ENCODE peak calls at places on chromosomes 3 and 15, in seven cellular contexts. One of them, this sample, is unnamed.

GRCh38 chr15:31365655-31366127 is 39.1 kb downstream of the KLF13 start:
- DNase-seq in ovary: peak
- DNase-seq in thoracic aorta: peak
- DNase-seq in heart left ventricle: peak
- DNase-seq in hepatocyte: peak
- DNase-seq in adrenal gland: peak
- DNase-seq in dorsolateral prefrontal cortex: peak
- DNase-seq in this sample: peak

GRCh38 chr3:9715764-9716437 is 12.3 kb downstream of the CPNE9 start:
- DNase-seq in ovary: peak
- DNase-seq in thoracic aorta: peak
- DNase-seq in heart left ventricle: peak
- DNase-seq in hepatocyte: peak
- DNase-seq in adrenal gland: peak
- DNase-seq in dorsolateral prefrontal cortex: peak
- DNase-seq in this sample: peak

GRCh38 chr3:189300345-189300744 is 128.6 kb downstream of the TPRG1 start:
- DNase-seq in ovary: no peak
- DNase-seq in thoracic aorta: no peak
- DNase-seq in heart left ventricle: no peak
- DNase-seq in hepatocyte: no peak
- DNase-seq in adrenal gland: no peak
- DNase-seq in dorsolateral prefrontal cortex: no peak
- DNase-seq in this sample: no peak

GRCh38 chr15:83362706-83363105 is 78.2 kb upstream of the BNC1 start:
- DNase-seq in ovary: no peak
- DNase-seq in thoracic aorta: no peak
- DNase-seq in heart left ventricle: no peak
- DNase-seq in hepatocyte: no peak
- DNase-seq in adrenal gland: no peak
- DNase-seq in dorsolateral prefrontal cortex: no peak
- DNase-seq in this sample: no peak

GRCh38 chr3:127250032-127250431 is 37.8 kb downstream of the PRR20G start:
- DNase-seq in ovary: no peak
- DNase-seq in thoracic aorta: no peak
- DNase-seq in heart left ventricle: no peak
- DNase-seq in hepatocyte: no peak
- DNase-seq in adrenal gland: no peak
- DNase-seq in dorsolateral prefrontal cortex: no peak
- DNase-seq in this sample: no peak

GRCh38 chr3:138862924-138863775 is 28.4 kb upstream of the PIK3CB start:
- DNase-seq in ovary: peak
- DNase-seq in thoracic aorta: no peak
- DNase-seq in heart left ventricle: no peak
- DNase-seq in hepatocyte: peak
- DNase-seq in adrenal gland: peak
- DNase-seq in dorsolateral prefrontal cortex: peak
- DNase-seq in this sample: no peak

GRCh38 chr3:154421067-154421466 is 8.9 kb downstream of the GPR149 start:
- DNase-seq in ovary: no peak
- DNase-seq in thoracic aorta: no peak
- DNase-seq in heart left ventricle: no peak
- DNase-seq in hepatocyte: peak
- DNase-seq in adrenal gland: no peak
- DNase-seq in dorsolateral prefrontal cortex: no peak
- DNase-seq in this sample: no peak

GRCh38 chr3:194304186-194304917 is 46.8 kb downstream of the CPN2 start:
- DNase-seq in ovary: no peak
- DNase-seq in thoracic aorta: no peak
- DNase-seq in heart left ventricle: no peak
- DNase-seq in hepatocyte: no peak
- DNase-seq in adrenal gland: peak
- DNase-seq in dorsolateral prefrontal cortex: no peak
- DNase-seq in this sample: no peak

GRCh38 chr3:11204697-11205397 is 50.6 kb downstream of the HRH1 start:
- DNase-seq in ovary: no peak
- DNase-seq in thoracic aorta: no peak
- DNase-seq in heart left ventricle: no peak
- DNase-seq in hepatocyte: no peak
- DNase-seq in adrenal gland: no peak
- DNase-seq in dorsolateral prefrontal cortex: peak
- DNase-seq in this sample: no peak

GRCh38 chr3:179321585-179322322 is 1.1 kb upstream of the ZNF639 start:
- DNase-seq in ovary: peak
- DNase-seq in thoracic aorta: no peak
- DNase-seq in heart left ventricle: no peak
- DNase-seq in hepatocyte: peak
- DNase-seq in adrenal gland: peak
- DNase-seq in dorsolateral prefrontal cortex: no peak
- DNase-seq in this sample: peak

GRCh38 chr15:71282086-71282485 is 166.8 kb downstream of the THSD4 start:
- DNase-seq in ovary: no peak
- DNase-seq in thoracic aorta: no peak
- DNase-seq in heart left ventricle: no peak
- DNase-seq in hepatocyte: no peak
- DNase-seq in adrenal gland: no peak
- DNase-seq in dorsolateral prefrontal cortex: no peak
- DNase-seq in this sample: no peak

GRCh38 chr15:57144448-57144847 is 226.0 kb downstream of the TCF12 start:
- DNase-seq in ovary: no peak
- DNase-seq in thoracic aorta: no peak
- DNase-seq in heart left ventricle: no peak
- DNase-seq in hepatocyte: no peak
- DNase-seq in adrenal gland: no peak
- DNase-seq in dorsolateral prefrontal cortex: no peak
- DNase-seq in this sample: no peak
- H3K27ac ChIP-seq in ovary: no peak
- H3K27ac ChIP-seq in thoracic aorta: no peak
- H3K27ac ChIP-seq in heart left ventricle: no peak
- H3K27ac ChIP-seq in hepatocyte: no peak
- H3K27ac ChIP-seq in adrenal gland: no peak
- H3K27ac ChIP-seq in dorsolateral prefrontal cortex: peak
- H3K27ac ChIP-seq in this sample: no peak

GRCh38 chr3:82329300-82329699 is 567.9 kb upstream of the GBE1 start:
- DNase-seq in ovary: no peak
- DNase-seq in thoracic aorta: no peak
- DNase-seq in heart left ventricle: no peak
- DNase-seq in hepatocyte: no peak
- DNase-seq in adrenal gland: no peak
- DNase-seq in dorsolateral prefrontal cortex: no peak
- DNase-seq in this sample: no peak
- TF ChIP-seq CTCF in ovary: no peak
- TF ChIP-seq CTCF in thoracic aorta: no peak
- TF ChIP-seq CTCF in heart left ventricle: peak
- TF ChIP-seq CTCF in hepatocyte: peak
- TF ChIP-seq CTCF in adrenal gland: peak
- TF ChIP-seq CTCF in dorsolateral prefrontal cortex: peak
- TF ChIP-seq CTCF in this sample: peak

GRCh38 chr3:124992041-124992440 is 57.5 kb upstream of the MUC13 start:
- DNase-seq in ovary: no peak
- DNase-seq in thoracic aorta: no peak
- DNase-seq in heart left ventricle: no peak
- DNase-seq in hepatocyte: peak
- DNase-seq in adrenal gland: no peak
- DNase-seq in dorsolateral prefrontal cortex: no peak
- DNase-seq in this sample: no peak

GRCh38 chr3:124997303-124998246 is 58.2 kb downstream of the HEG1 start:
- DNase-seq in ovary: no peak
- DNase-seq in thoracic aorta: no peak
- DNase-seq in heart left ventricle: no peak
- DNase-seq in hepatocyte: no peak
- DNase-seq in adrenal gland: no peak
- DNase-seq in dorsolateral prefrontal cortex: no peak
- DNase-seq in this sample: no peak

GRCh38 chr3:124998247-124998630 is 57.6 kb downstream of the HEG1 start:
- DNase-seq in ovary: no peak
- DNase-seq in thoracic aorta: no peak
- DNase-seq in heart left ventricle: no peak
- DNase-seq in hepatocyte: no peak
- DNase-seq in adrenal gland: no peak
- DNase-seq in dorsolateral prefrontal cortex: no peak
- DNase-seq in this sample: no peak

GRCh38 chr3:124993462-124993861 is 58.9 kb upstream of the MUC13 start:
- DNase-seq in ovary: peak
- DNase-seq in thoracic aorta: peak
- DNase-seq in heart left ventricle: peak
- DNase-seq in hepatocyte: no peak
- DNase-seq in adrenal gland: peak
- DNase-seq in dorsolateral prefrontal cortex: no peak
- DNase-seq in this sample: peak

DNA sequence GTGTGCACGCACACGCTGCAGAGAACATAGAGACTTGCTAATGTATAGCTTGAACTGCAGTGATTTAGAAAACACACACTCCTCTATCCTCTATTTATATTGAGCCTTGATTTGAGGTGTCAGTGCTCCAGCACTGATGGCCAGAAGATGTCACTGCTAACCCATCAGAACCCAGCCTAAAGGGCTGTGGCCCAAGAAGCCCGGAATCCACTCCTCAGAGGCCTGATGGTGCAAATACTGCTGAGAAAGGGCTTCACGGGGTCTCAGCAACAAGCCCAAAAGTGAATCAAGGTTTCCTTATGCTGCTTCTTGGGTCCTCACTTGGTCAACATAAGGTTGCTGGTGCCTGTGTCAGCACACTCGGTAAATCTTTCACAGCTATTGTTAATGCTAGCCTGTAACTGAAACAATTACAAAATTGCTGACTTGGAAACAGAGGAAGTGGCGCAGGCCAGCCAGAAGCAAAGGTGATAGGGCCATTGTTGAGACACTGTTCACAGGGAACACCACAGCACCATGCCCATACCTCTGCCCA is 60.3 kb downstream of the HEG1 start:
- DNase-seq in ovary: peak
- DNase-seq in thoracic aorta: no peak
- DNase-seq in heart left ventricle: peak
- DNase-seq in hepatocyte: peak
- DNase-seq in adrenal gland: peak
- DNase-seq in dorsolateral prefrontal cortex: peak
- DNase-seq in this sample: peak
- H3K27ac ChIP-seq in ovary: no peak
- H3K27ac ChIP-seq in thoracic aorta: no peak
- H3K27ac ChIP-seq in heart left ventricle: peak
- H3K27ac ChIP-seq in hepatocyte: peak
- H3K27ac ChIP-seq in adrenal gland: peak
- H3K27ac ChIP-seq in dorsolateral prefrontal cortex: peak
- H3K27ac ChIP-seq in this sample: peak

GRCh38 chr15:67105065-67105951 is 39.9 kb downstream of the SMAD3 start:
- DNase-seq in ovary: peak
- DNase-seq in thoracic aorta: peak
- DNase-seq in heart left ventricle: no peak
- DNase-seq in hepatocyte: peak
- DNase-seq in adrenal gland: peak
- DNase-seq in dorsolateral prefrontal cortex: no peak
- DNase-seq in this sample: no peak
- TF ChIP-seq CTCF in ovary: no peak
- TF ChIP-seq CTCF in thoracic aorta: peak
- TF ChIP-seq CTCF in heart left ventricle: no peak
- TF ChIP-seq CTCF in hepatocyte: no peak
- TF ChIP-seq CTCF in adrenal gland: peak
- TF ChIP-seq CTCF in dorsolateral prefrontal cortex: no peak
- TF ChIP-seq CTCF in this sample: no peak

DNA sequence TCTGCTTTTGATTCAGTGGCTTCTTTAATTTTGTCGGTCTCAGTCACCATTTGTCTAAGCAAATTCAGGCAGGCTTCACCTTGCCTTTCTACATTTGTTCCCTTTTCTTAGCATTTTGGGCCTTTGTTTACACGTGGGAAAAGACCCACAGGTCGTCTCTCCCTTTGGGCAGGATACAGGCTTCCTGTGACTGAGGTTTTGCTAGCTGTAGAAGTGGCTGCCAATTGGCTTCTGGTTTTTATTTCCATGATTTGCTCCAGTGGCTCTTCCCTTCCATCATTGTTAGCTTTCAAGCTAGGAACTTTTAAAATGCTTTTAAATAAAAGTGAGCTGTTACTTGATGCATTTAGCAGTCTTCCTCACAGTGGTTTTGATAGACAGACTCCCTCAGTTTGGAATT is 37.3 kb downstream of the MLH1 start:
- DNase-seq in ovary: no peak
- DNase-seq in thoracic aorta: no peak
- DNase-seq in heart left ventricle: peak
- DNase-seq in hepatocyte: no peak
- DNase-seq in adrenal gland: no peak
- DNase-seq in dorsolateral prefrontal cortex: no peak
- DNase-seq in this sample: no peak
- H3K27ac ChIP-seq in ovary: no peak
- H3K27ac ChIP-seq in thoracic aorta: peak
- H3K27ac ChIP-seq in heart left ventricle: peak
- H3K27ac ChIP-seq in hepatocyte: no peak
- H3K27ac ChIP-seq in adrenal gland: no peak
- H3K27ac ChIP-seq in dorsolateral prefrontal cortex: no peak
- H3K27ac ChIP-seq in this sample: peak

GRCh38 chr3:102089182-102089581 is 239.9 kb downstream of the NFKBIZ start:
- DNase-seq in ovary: no peak
- DNase-seq in thoracic aorta: no peak
- DNase-seq in heart left ventricle: no peak
- DNase-seq in hepatocyte: no peak
- DNase-seq in adrenal gland: no peak
- DNase-seq in dorsolateral prefrontal cortex: no peak
- DNase-seq in this sample: no peak
- TF ChIP-seq CTCF in ovary: no peak
- TF ChIP-seq CTCF in thoracic aorta: no peak
- TF ChIP-seq CTCF in heart left ventricle: no peak
- TF ChIP-seq CTCF in hepatocyte: no peak
- TF ChIP-seq CTCF in adrenal gland: no peak
- TF ChIP-seq CTCF in dorsolateral prefrontal cortex: no peak
- TF ChIP-seq CTCF in this sample: no peak

GRCh38 chr3:128490650-128491070 is 2.3 kb downstream of the GATA2 start:
- DNase-seq in ovary: no peak
- DNase-seq in thoracic aorta: no peak
- DNase-seq in heart left ventricle: no peak
- DNase-seq in hepatocyte: no peak
- DNase-seq in adrenal gland: no peak
- DNase-seq in dorsolateral prefrontal cortex: peak
- DNase-seq in this sample: no peak
- H3K27ac ChIP-seq in ovary: no peak
- H3K27ac ChIP-seq in thoracic aorta: no peak
- H3K27ac ChIP-seq in heart left ventricle: peak
- H3K27ac ChIP-seq in hepatocyte: no peak
- H3K27ac ChIP-seq in adrenal gland: no peak
- H3K27ac ChIP-seq in dorsolateral prefrontal cortex: no peak
- H3K27ac ChIP-seq in this sample: peak

DNA sequence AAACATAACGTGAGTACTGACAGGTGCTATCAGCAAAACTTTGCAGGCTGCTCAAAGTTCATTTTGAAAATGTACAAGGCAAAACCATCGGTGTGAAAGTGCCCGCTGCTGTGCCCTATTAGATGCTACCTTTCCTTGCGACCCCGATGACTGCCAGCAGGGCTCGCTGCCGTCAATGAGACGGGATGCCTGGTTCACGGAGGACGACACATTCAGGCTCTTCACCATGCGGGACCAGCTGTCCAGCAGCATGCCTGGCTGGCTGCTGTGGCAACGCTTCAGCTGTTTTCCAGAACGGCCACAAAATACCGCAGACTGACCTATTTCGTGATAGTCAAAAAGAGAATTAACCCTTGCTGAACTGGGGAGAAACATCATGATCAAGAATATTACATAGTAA is 92.7 kb upstream of the OCA2 start:
- DNase-seq in ovary: peak
- DNase-seq in thoracic aorta: peak
- DNase-seq in heart left ventricle: peak
- DNase-seq in hepatocyte: peak
- DNase-seq in adrenal gland: peak
- DNase-seq in dorsolateral prefrontal cortex: peak
- DNase-seq in this sample: peak
- TF ChIP-seq CTCF in ovary: no peak
- TF ChIP-seq CTCF in thoracic aorta: peak
- TF ChIP-seq CTCF in heart left ventricle: peak
- TF ChIP-seq CTCF in hepatocyte: peak
- TF ChIP-seq CTCF in adrenal gland: peak
- TF ChIP-seq CTCF in dorsolateral prefrontal cortex: peak
- TF ChIP-seq CTCF in this sample: peak

This sample was measured in heart right ventricle.